ENCODE peak calls at places on chromosomes 11 and 22, in seven cellular contexts. E is dorsolateral prefrontal cortex, M is A549, B is hepatocyte, L is adrenal gland, H is neural progenitor cell, O is AG04450. C is an unnamed sample.

GRCh38 chr22:41285441-41285819 is 557 bp downstream of the RANGAP1 start:
- DNase-seq in E (peak; percentile 66), M (no peak), B (peak; percentile 92), L (peak; percentile 92), H (peak; percentile 69), O (peak; percentile 51), C (peak; percentile 64)

GRCh38 chr11:47257518-47258316 is at the start of gene NR1H3:
- DNase-seq in E (no peak), M (peak; percentile 64), B (peak; percentile 80), L (peak; percentile 88), H (peak; percentile 79), O (no peak), C (peak; percentile 85)

GRCh38 chr22:17035246-17035645 is 27.2 kb upstream of the GAB4 start:
- DNase-seq in E (no peak), M (no peak), B (no peak), L (peak; percentile 83), H (no peak), O (no peak), C (no peak)

GRCh38 chr11:20966489-20966888 is 297.1 kb downstream of the NELL1 start:
- DNase-seq in E (no peak), M (no peak), B (no peak), L (no peak), H (peak; percentile 76), O (no peak), C (no peak)

GRCh38 chr11:64092119-64092760 is 56.5 kb downstream of the FLRT1 start:
- DNase-seq in E (peak; percentile 82), M (no peak), B (no peak), L (no peak), H (no peak), O (no peak), C (no peak)

GRCh38 chr22:37905534-37906363 is at the start of gene MICALL1:
- DNase-seq in E (no peak), M (peak; percentile 51), B (peak; percentile 93), L (peak; percentile 61), H (peak; percentile 93), O (no peak), C (peak; percentile 79)

GRCh38 chr22:50076646-50077624 is 8.3 kb downstream of the MLC1 start:
- DNase-seq in E (no peak), M (no peak), B (no peak), L (no peak), H (no peak), O (no peak), C (no peak)

GRCh38 chr11:116257092-116257491 is 515.7 kb downstream of the BUD13 start:
- DNase-seq in E (no peak), M (no peak), B (no peak), L (no peak), H (no peak), O (no peak), C (no peak)

GRCh38 chr22:28799125-28799833 is 1.1 kb downstream of the XBP1 start:
- DNase-seq in E (no peak), M (peak; percentile 71), B (peak; percentile 86), L (peak; percentile 75), H (peak; percentile 32), O (peak; percentile 83), C (peak; percentile 73)

GRCh38 chr11:11000546-11001283 is 142.9 kb upstream of the ZBED5 start:
- DNase-seq in E (no peak), M (no peak), B (no peak), L (no peak), H (no peak), O (no peak), C (no peak)

GRCh38 chr11:45275823-45276222 is 10.3 kb downstream of the SYT13 start:
- DNase-seq in E (no peak), M (no peak), B (no peak), L (no peak), H (no peak), O (no peak), C (no peak)

GRCh38 chr11:121723261-121723741 is 270.5 kb upstream of the SORL1-AS1 start:
- DNase-seq in E (peak; percentile 60), M (no peak), B (peak; percentile 42), L (no peak), H (peak; percentile 37), O (no peak), C (peak; percentile 15)

GRCh38 chr11:13720940-13721339 is 52.5 kb downstream of the FAR1 start:
- DNase-seq in E (no peak), M (no peak), B (no peak), L (no peak), H (no peak), O (no peak), C (no peak)

GRCh38 chr22:26643368-26644100 is 13.9 kb upstream of the MIAT start:
- DNase-seq in E (no peak), M (no peak), B (no peak), L (no peak), H (no peak), O (no peak), C (no peak)

GRCh38 chr22:39946571-39947407 is 13.4 kb upstream of the TMA7B start:
- DNase-seq in E (no peak), M (no peak), B (no peak), L (no peak), H (no peak), O (no peak), C (peak; percentile 61)

GRCh38 chr11:129374993-129375721 is 491 bp upstream of the BARX2 start:
- DNase-seq in E (no peak), M (peak; percentile 26), B (peak; percentile 50), L (no peak), H (no peak), O (no peak), C (peak; percentile 66)

GRCh38 chr11:27471588-27472397 is 797 bp downstream of the LGR4 start:
- DNase-seq in E (peak; percentile 39), M (no peak), B (peak; percentile 71), L (peak; percentile 56), H (peak; percentile 73), O (no peak), C (peak; percentile 59)

GRCh38 chr11:128709402-128709801 is 15.5 kb downstream of the FLI1 start:
- DNase-seq in E (no peak), M (no peak), B (no peak), L (no peak), H (no peak), O (peak; percentile 84), C (no peak)

GRCh38 chr22:24067587-24068376 is 56.7 kb downstream of the CABIN1 start:
- DNase-seq in E (no peak), M (no peak), B (no peak), L (no peak), H (no peak), O (no peak), C (peak; percentile 68)

GRCh38 chr11:76626921-76627391 is 43.6 kb downstream of the LRRC32 start:
- DNase-seq in E (no peak), M (no peak), B (no peak), L (no peak), H (no peak), O (no peak), C (no peak)

GRCh38 chr11:62974848-62975522 is 9.8 kb downstream of the SLC22A6 start:
- DNase-seq in E (no peak), M (peak; percentile 54), B (peak; percentile 73), L (no peak), H (peak; percentile 67), O (no peak), C (peak; percentile 72)

GRCh38 chr11:30196400-30197206 is 34.2 kb upstream of the FSHB start:
- DNase-seq in E (peak; percentile 73), M (peak; percentile 5), B (peak; percentile 82), L (peak; percentile 76), H (peak; percentile 80), O (no peak), C (peak; percentile 69)

GRCh38 chr11:63583288-63583687 is 20.1 kb upstream of the PLAAT2 start:
- DNase-seq in E (no peak), M (no peak), B (no peak), L (no peak), H (peak; percentile 28), O (no peak), C (no peak)

GRCh38 chr11:70511345-70511744 is 113.0 kb downstream of the CTTN start:
- DNase-seq in E (no peak), M (no peak), B (no peak), L (no peak), H (no peak), O (no peak), C (no peak)

GRCh38 chr11:70688142-70688541 is 289.8 kb downstream of the CTTN start:
- DNase-seq in E (no peak), M (no peak), B (peak; percentile 17), L (no peak), H (no peak), O (no peak), C (peak; percentile 24)

GRCh38 chr11:78838417-78838816 is 263.8 kb upstream of the NARS2 start:
- DNase-seq in E (no peak), M (no peak), B (no peak), L (no peak), H (no peak), O (no peak), C (no peak)

GRCh38 chr11:78840190-78840589 is 265.5 kb upstream of the NARS2 start:
- DNase-seq in E (no peak), M (no peak), B (peak; percentile 49), L (no peak), H (no peak), O (peak; percentile 78), C (no peak)

GRCh38 chr11:78835646-78836045 is 261.0 kb upstream of the NARS2 start:
- DNase-seq in E (no peak), M (no peak), B (no peak), L (no peak), H (no peak), O (no peak), C (no peak)

GRCh38 chr11:78841451-78842060 is 266.9 kb upstream of the NARS2 start:
- DNase-seq in E (no peak), M (no peak), B (peak; percentile 22), L (no peak), H (no peak), O (no peak), C (no peak)

DNA sequence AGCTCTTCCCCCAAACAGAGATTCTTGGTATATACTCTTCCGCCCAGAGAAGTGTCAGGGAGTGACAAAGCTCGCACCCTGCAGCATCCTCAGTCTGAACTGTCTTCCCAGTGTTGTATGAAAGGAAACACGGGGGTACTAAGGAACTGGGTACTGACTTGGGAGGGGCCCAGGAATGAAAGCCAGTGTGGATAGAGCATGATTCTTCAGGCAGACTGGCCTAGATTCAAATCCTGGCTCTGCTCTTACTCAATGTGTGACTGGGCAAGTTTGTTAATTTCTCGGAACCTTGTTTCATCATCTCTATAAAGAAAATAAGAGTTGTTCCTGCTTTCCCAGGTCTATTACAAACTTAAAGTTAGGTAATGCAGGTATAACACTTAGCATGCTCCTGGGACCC is 266.0 kb upstream of the NARS2 start:
- DNase-seq in E (no peak), M (no peak), B (peak; percentile 22), L (no peak), H (no peak), O (peak; percentile 48), C (no peak)
- H3K4me3 ChIP-seq in E (no peak overlapping the region), M (no peak overlapping the region), B (no peak overlapping the region), L (no peak overlapping the region), H (no peak overlapping the region), O (no peak overlapping the region), C (no peak overlapping the region)

GRCh38 chr11:125132586-125132985 is 21.2 kb upstream of the TMEM218 start:
- DNase-seq in E (no peak), M (no peak), B (no peak), L (no peak), H (no peak), O (no peak), C (no peak)
- TF ChIP-seq CTCF in E (no peak), M (no peak), B (no peak), L (no peak), H (no peak), O (no peak), C (no peak)

GRCh38 chr11:117794144-117794543 is 2.9 kb downstream of the DSCAML1 start:
- DNase-seq in E (peak; percentile 65), M (no peak), B (no peak), L (no peak), H (no peak), O (no peak), C (no peak)
- H3K4me3 ChIP-seq in E (peak overlapping the region; percentile 82), M (no peak overlapping the region), B (no peak overlapping the region), L (no peak overlapping the region), H (no peak overlapping the region), O (no peak overlapping the region), C (no peak overlapping the region)

GRCh38 chr22:19876314-19876940 is 21.8 kb upstream of the GNB1L start:
- DNase-seq in E (peak; percentile 18), M (no peak), B (no peak), L (peak; percentile 13), H (no peak), O (no peak), C (peak; percentile 8)
- TF ChIP-seq CTCF in E (no peak), M (no peak), B (no peak), L (no peak), H (no peak), O (no peak), C (no peak)